ENCODE peak calls at places on chromosomes 2 and 18, in ten cellular contexts. V is OCI-LY7, D is MM.1S, W is fibroblast of pulmonary artery, F is adrenal gland, K is astrocyte of the spinal cord, N is A549, L is dorsolateral prefrontal cortex, H is body of pancreas, M is fibroblast of the aortic adventitia. Z is an unnamed sample.

GRCh38 chr2:235191933-235192332 is 240.1 kb downstream of the SH3BP4 start:
- DNase-seq in L (no peak), D (no peak), H (no peak), W (peak), F (no peak), M (no peak), V (no peak), K (no peak), N (no peak), Z (peak)

GRCh38 chr2:43218550-43219382 is 7.6 kb downstream of the ZFP36L2 start:
- DNase-seq in K (peak), D (peak), H (peak), N (no peak), F (peak), V (peak), W (peak), L (no peak), M (peak), Z (peak)

GRCh38 chr2:170509460-170510193 is 205.5 kb upstream of the SP5 start:
- DNase-seq in K (peak), M (no peak), L (no peak), N (no peak), H (no peak), V (no peak), F (no peak), W (no peak), D (no peak), Z (no peak)

GRCh38 chr18:34128436-34128835 is 96.3 kb downstream of the NOL4 start:
- DNase-seq in D (no peak), V (no peak), N (no peak), K (peak), W (peak), H (no peak), F (no peak), M (peak), L (no peak), Z (no peak)

GRCh38 chr2:35973132-35973736 is 382.3 kb upstream of the CRIM1 start:
- DNase-seq in F (no peak), M (no peak), D (peak), H (no peak), N (peak), V (peak), W (peak), L (no peak), K (peak), Z (peak)

GRCh38 chr2:114001152-114001551 is 111.3 kb downstream of the ACTR3 start:
- DNase-seq in L (no peak), N (no peak), V (no peak), F (no peak), D (no peak), W (no peak), H (no peak), M (no peak), K (no peak), Z (no peak)

GRCh38 chr2:218259099-218259921 is 1.5 kb upstream of the GPBAR1 start:
- DNase-seq in V (no peak), W (peak), H (peak), M (peak), F (no peak), N (no peak), L (no peak), K (peak), D (no peak), Z (peak)

GRCh38 chr2:49251766-49252165 is 97.5 kb upstream of the FSHR start:
- DNase-seq in D (no peak), M (peak), V (no peak), F (no peak), L (no peak), W (peak), K (peak), H (no peak), N (no peak), Z (peak)

GRCh38 chr18:50373531-50373930 is 1.3 kb upstream of the SKA1 start:
- DNase-seq in N (no peak), H (peak), K (no peak), D (no peak), M (no peak), F (no peak), L (no peak), W (no peak), V (no peak), Z (no peak)

GRCh38 chr18:48727685-48728084 is 188.9 kb downstream of the CTIF start:
- DNase-seq in N (no peak), D (no peak), M (peak), F (no peak), K (no peak), V (no peak), W (peak), H (no peak), L (no peak), Z (peak)

GRCh38 chr2:20479835-20480234 is 33.0 kb downstream of the RHOB start:
- DNase-seq in W (no peak), K (no peak), V (no peak), H (no peak), D (no peak), L (no peak), N (no peak), M (no peak), F (peak), Z (no peak)

GRCh38 chr2:9675369-9676351 is 44.9 kb upstream of the YWHAQ start:
- DNase-seq in K (peak), N (peak), L (no peak), W (peak), M (peak), D (no peak), H (no peak), F (no peak), V (no peak), Z (peak)

GRCh38 chr2:105437708-105438103 is 38.9 kb upstream of the FHL2 start:
- DNase-seq in N (no peak), L (no peak), K (peak), W (peak), F (no peak), H (no peak), V (no peak), M (peak), D (no peak), Z (peak)

GRCh38 chr18:73296686-73297085 is 428.9 kb upstream of the NETO1 start:
- DNase-seq in W (no peak), L (no peak), H (no peak), V (no peak), M (no peak), F (no peak), N (no peak), D (no peak), K (peak), Z (no peak)
- H3K4me3 ChIP-seq in W (no peak), L (no peak), H (no peak), V (no peak), M (no peak), F (no peak), N (no peak), D (no peak), K (no peak), Z (no peak)

GRCh38 chr18:59967878-59968277 is 68.1 kb downstream of the PMAIP1 start:
- DNase-seq in N (no peak), W (no peak), L (no peak), F (no peak), M (no peak), H (no peak), V (no peak), D (no peak), K (no peak), Z (no peak)

GRCh38 chr18:59966913-59967312 is 67.1 kb downstream of the PMAIP1 start:
- DNase-seq in L (no peak), K (no peak), H (no peak), V (no peak), D (no peak), W (no peak), M (no peak), F (no peak), N (no peak), Z (no peak)

GRCh38 chr18:59968583-59968982 is 68.8 kb downstream of the PMAIP1 start:
- DNase-seq in H (no peak), K (no peak), N (no peak), V (no peak), D (no peak), W (no peak), F (no peak), M (no peak), L (no peak), Z (no peak)

DNA sequence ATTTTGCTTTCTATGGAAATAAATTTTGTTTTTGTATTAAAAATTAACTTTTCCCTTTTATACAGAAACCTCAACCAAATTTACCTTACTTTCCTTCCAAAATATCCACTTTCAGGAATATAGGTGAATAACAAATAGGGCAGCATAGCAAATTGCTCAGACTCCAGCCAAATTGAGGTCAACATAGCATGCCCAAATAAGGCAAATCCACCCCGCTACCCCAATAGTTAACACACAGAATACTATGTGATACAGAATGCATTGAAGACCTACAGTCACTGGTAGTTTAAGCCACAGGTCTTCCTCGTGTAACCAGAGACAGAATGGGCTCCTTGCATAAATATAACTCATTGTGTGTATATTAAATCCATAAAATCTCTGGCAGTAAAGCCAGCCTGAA is 72.1 kb downstream of the PMAIP1 start:
- DNase-seq in H (no peak), M (no peak), L (no peak), V (no peak), D (no peak), W (no peak), F (no peak), N (no peak), K (no peak), Z (no peak)
- TF ChIP-seq CTCF in H (no peak), M (no peak), L (no peak), V (no peak), D (no peak), W (no peak), F (no peak), N (no peak), K (no peak), Z (no peak)

GRCh38 chr18:28177828-28178635 is 1.1 kb upstream of the CDH2 start:
- DNase-seq in M (peak), V (no peak), F (peak), L (peak), D (peak), K (peak), N (peak), W (peak), H (peak), Z (peak)

GRCh38 chr18:28178720-28179119 is 1.8 kb upstream of the CDH2 start:
- DNase-seq in N (no peak), H (no peak), V (no peak), W (peak), K (peak), M (peak), D (no peak), F (no peak), L (no peak), Z (peak)

GRCh38 chr18:28176674-28176932 is 327 bp downstream of the CDH2 start:
- DNase-seq in F (no peak), M (no peak), L (peak), D (peak), V (no peak), H (no peak), N (peak), K (no peak), W (no peak), Z (no peak)

GRCh38 chr18:28175930-28176673 is 828 bp downstream of the CDH2 start:
- DNase-seq in W (no peak), D (peak), K (peak), L (peak), H (no peak), F (peak), M (peak), V (no peak), N (peak), Z (peak)

DNA sequence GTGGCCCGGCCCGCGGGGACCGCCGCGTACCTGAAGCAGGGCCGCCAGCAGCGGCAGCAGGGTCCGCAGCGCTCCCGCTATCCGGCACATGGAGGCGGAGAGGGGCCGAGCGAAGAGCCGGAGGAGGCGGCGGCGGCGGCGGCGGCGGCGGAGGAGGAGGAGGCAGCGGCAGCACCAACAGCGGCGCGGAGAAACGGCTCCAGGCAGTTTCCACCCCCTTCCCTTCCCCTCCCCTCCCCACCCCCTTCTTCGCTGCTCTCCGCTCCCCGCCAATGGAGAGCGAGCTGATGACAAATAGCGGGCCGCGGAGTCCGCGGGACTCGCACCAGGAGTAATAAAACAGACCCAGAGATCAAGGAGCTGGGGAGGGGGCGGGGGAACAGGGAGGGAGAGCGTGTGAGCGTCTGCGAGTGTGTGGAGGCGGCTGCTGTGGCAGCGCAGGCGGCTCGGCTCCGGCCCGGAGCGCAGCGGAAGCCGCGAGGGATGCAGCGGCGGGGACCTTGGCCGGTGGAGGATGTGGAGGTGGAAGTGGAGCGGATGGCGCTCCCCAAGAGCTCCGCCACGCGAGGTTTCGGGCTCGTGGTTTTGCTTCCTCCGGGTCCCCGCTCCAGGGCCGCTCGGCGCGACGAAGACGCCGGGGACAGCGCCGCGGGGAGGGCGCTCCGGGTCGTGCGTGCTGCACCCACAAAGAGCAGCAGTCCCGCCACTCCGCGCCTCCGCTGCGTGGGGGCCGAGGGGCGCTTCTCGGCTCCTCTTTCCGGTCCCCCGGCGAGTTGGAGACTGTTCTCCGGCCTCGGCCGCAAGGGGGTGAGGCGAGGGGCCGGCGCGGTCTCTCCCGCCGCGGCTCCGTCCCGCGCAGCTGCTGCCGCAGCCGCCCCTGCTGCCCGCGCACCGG is at the start of gene CDH2:
- DNase-seq in W (peak), H (no peak), D (peak), K (peak), L (peak), M (peak), F (peak), N (peak), V (no peak), Z (peak)
- H3K4me3 ChIP-seq in W (peak), H (peak), D (peak), K (peak), L (peak), M (peak), F (peak), N (peak), V (no peak), Z (peak)

GRCh38 chr2:213125646-213126347 is 25.6 kb downstream of the IKZF2 start:
- DNase-seq in K (no peak), H (no peak), M (peak), V (no peak), N (no peak), L (no peak), F (no peak), D (no peak), W (no peak), Z (no peak)
- TF ChIP-seq CTCF in K (no peak), H (no peak), M (no peak), V (no peak), N (no peak), L (no peak), F (no peak), D (no peak), W (no peak), Z (no peak)

GRCh38 chr18:58580078-58580477 is 48.8 kb downstream of the ALPK2 start:
- DNase-seq in M (no peak), F (no peak), H (no peak), K (peak), W (no peak), V (no peak), D (no peak), N (peak), L (no peak), Z (peak)
- H3K4me3 ChIP-seq in M (no peak), F (no peak), H (no peak), K (no peak), W (no peak), V (no peak), D (no peak), N (peak), L (no peak), Z (no peak)

GRCh38 chr2:208573559-208573958 is 167.0 kb downstream of the PTH2R start:
- DNase-seq in H (no peak), M (no peak), D (no peak), K (no peak), F (no peak), V (no peak), L (no peak), W (no peak), N (no peak), Z (no peak)

GRCh38 chr2:208570851-208571763 is 164.5 kb downstream of the PTH2R start:
- DNase-seq in M (no peak), N (peak), K (no peak), F (no peak), D (no peak), H (no peak), L (no peak), V (no peak), W (no peak), Z (no peak)

GRCh38 chr2:208568203-208568602 is 161.6 kb downstream of the PTH2R start:
- DNase-seq in L (no peak), K (no peak), F (no peak), D (no peak), N (no peak), V (no peak), W (no peak), M (no peak), H (no peak), Z (no peak)

GRCh38 chr2:208570066-208570465 is 163.5 kb downstream of the PTH2R start:
- DNase-seq in V (no peak), F (no peak), M (no peak), D (no peak), N (no peak), L (no peak), W (no peak), K (no peak), H (no peak), Z (no peak)

GRCh38 chr2:208571764-208572131 is 165.2 kb downstream of the PTH2R start:
- DNase-seq in N (no peak), V (no peak), D (no peak), W (no peak), F (no peak), M (no peak), H (no peak), K (no peak), L (no peak), Z (no peak)
- TF ChIP-seq CTCF in N (no peak), V (no peak), D (no peak), W (no peak), F (no peak), M (no peak), H (no peak), K (no peak), L (no peak), Z (no peak)

DNA sequence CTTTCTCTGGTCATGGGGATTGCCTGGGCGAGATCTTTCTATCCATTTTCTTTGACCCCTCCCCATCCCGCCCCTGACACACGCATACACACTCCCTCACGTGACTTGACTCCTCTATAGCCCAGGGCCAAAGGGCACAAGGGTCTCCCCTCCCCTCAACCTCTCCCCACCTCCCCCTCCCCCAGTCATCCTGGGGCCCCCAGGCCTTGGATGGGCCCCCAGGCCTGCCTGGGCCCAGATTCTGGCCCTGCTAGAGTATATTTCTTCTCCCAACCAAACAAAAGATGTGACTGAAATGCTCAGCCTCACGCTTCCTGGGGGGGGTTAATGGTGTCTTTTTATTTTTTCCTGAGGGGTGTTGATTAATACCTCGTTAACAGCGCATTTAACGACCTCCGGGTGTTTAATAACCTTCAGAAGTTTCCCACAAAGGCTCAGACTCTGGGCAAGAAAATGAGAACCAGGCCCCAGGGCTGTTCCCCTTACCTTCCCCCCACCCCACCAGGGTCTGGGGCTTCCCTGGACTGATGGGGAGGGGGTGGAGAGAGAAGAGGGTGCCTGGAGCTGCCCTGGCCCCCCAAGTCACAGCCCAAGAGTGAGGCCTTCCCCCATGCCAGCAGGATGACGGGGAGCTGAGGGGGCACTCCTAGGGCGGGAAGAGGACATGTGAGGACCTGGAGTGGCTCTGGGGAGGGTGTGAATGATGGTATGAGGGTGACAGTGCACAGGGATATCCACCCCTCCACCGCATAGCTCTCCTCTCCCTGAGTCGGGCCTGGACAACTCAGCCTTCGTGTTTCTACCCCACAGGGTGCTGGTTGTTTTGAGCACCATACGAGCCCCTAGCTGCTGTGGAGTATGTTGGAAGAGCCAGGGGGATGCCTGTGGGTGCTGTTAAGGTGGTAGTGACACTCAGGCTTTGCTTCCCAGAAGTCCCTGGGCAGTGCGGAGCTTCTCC is 3.6 kb downstream of the PKDCC start:
- DNase-seq in D (no peak), L (no peak), V (no peak), N (no peak), H (no peak), M (no peak), W (no peak), F (no peak), K (no peak), Z (no peak)
- H3K4me3 ChIP-seq in D (no peak), L (no peak), V (no peak), N (peak), H (no peak), M (peak), W (peak), F (no peak), K (peak), Z (peak)

GRCh38 chr2:24272161-24272802 is 88.1 kb downstream of the ITSN2 start:
- DNase-seq in W (peak), N (no peak), L (no peak), M (peak), F (no peak), V (no peak), H (no peak), D (no peak), K (no peak), Z (no peak)
- TF ChIP-seq CTCF in W (no peak), N (no peak), L (no peak), M (no peak), F (no peak), V (no peak), H (no peak), D (no peak), K (no peak), Z (no peak)